ENCODE peak calls at places on chromosome 18, in five cellular contexts. K, D, Y, A and Q are unnamed samples.
A peak's percentile ranks its signal among the peaks of the same experiment; 100 is the strongest.

GRCh38 chr18:68608861-68609465 is 105.9 kb downstream of the TMX3 start:
- DNase-seq in K (no peak), Y (no peak), D (no peak), A (no peak), Q (no peak)

GRCh38 chr18:26656944-26657536 is 108.7 kb upstream of the KCTD1 start:
- DNase-seq in Y (peak; percentile 48), A (no peak), D (peak; percentile 71), K (peak; percentile 85), Q (peak; percentile 84)

GRCh38 chr18:23718731-23719130 is 29.5 kb downstream of the LAMA3 start:
- DNase-seq in D (no peak), K (no peak), Y (no peak), A (peak; percentile 85), Q (no peak)

GRCh38 chr18:48674198-48674721 is 135.4 kb downstream of the CTIF start:
- DNase-seq in K (no peak), Y (no peak), A (no peak), D (peak; percentile 62), Q (peak; percentile 53)

GRCh38 chr18:75428490-75428889 is 987 bp upstream of the SMIM21 start:
- DNase-seq in A (peak; percentile 87), K (no peak), Y (no peak), D (no peak), Q (no peak)

GRCh38 chr18:79875931-79876461 is 75.5 kb downstream of the SLC66A2 start:
- DNase-seq in K (no peak), A (no peak), D (no peak), Y (no peak), Q (no peak)

GRCh38 chr18:8507881-8508280 is 101.4 kb upstream of the RAB12 start:
- DNase-seq in D (no peak), K (no peak), Y (no peak), A (no peak), Q (no peak)

GRCh38 chr18:13275075-13275474 is 56.5 kb downstream of the LDLRAD4 start:
- DNase-seq in D (no peak), Y (no peak), A (no peak), K (no peak), Q (no peak)

GRCh38 chr18:26875040-26875654 is 9.6 kb upstream of the AQP4 start:
- DNase-seq in A (no peak), D (no peak), Y (no peak), K (no peak), Q (no peak)

GRCh38 chr18:64799378-64799777 is 650.5 kb upstream of the LINC00305 start:
- DNase-seq in Y (no peak), D (no peak), A (no peak), K (no peak), Q (no peak)

GRCh38 chr18:79871481-79872091 is 73.8 kb downstream of the KCNG2 start:
- DNase-seq in K (no peak), D (no peak), Y (no peak), A (no peak), Q (no peak)

GRCh38 chr18:54389143-54389505 is 31.4 kb downstream of the C18orf54 start:
- DNase-seq in Y (no peak), D (no peak), A (no peak), K (no peak), Q (no peak)

GRCh38 chr18:62205824-62206223 is 18.8 kb downstream of the RELCH start:
- DNase-seq in A (no peak), D (no peak), K (no peak), Y (no peak), Q (no peak)

GRCh38 chr18:36354989-36355388 is 57.5 kb downstream of the FHOD3 start:
- DNase-seq in D (no peak), K (no peak), A (peak; percentile 66), Y (no peak), Q (no peak)

GRCh38 chr18:14100503-14101286 is 31.5 kb downstream of the ZNF519 start:
- DNase-seq in A (no peak), D (no peak), K (no peak), Y (no peak), Q (no peak)

GRCh38 chr18:62436636-62437519 is 85.9 kb upstream of the ZCCHC2 start:
- DNase-seq in Y (no peak), D (peak; percentile 71), A (peak; percentile 93), K (peak; percentile 68), Q (peak; percentile 91)

GRCh38 chr18:53799134-53799533 is 425.3 kb downstream of the MBD2 start:
- DNase-seq in Y (no peak), A (no peak), D (no peak), K (no peak), Q (no peak)

GRCh38 chr18:37445368-37445767 is 120.2 kb downstream of the CELF4 start:
- DNase-seq in Y (no peak), D (no peak), A (no peak), K (no peak), Q (no peak)

GRCh38 chr18:42568773-42569172 is 546.7 kb downstream of the RIT2 start:
- DNase-seq in A (no peak), Y (no peak), K (no peak), D (no peak), Q (no peak)

GRCh38 chr18:79538635-79539034 is 141.0 kb upstream of the CTDP1 start:
- DNase-seq in D (no peak), K (no peak), A (no peak), Y (no peak), Q (no peak)

GRCh38 chr18:21735452-21736015 is 5.1 kb upstream of the MIB1 start:
- DNase-seq in A (no peak), D (peak; percentile 85), K (peak; percentile 56), Y (no peak), Q (no peak)

GRCh38 chr18:361941-362913 is 94.4 kb upstream of the THOC1 start:
- DNase-seq in D (no peak), K (no peak), Y (no peak), A (no peak), Q (peak; percentile 78)

GRCh38 chr18:47996091-47996541 is 65.7 kb upstream of the SMAD2 start:
- DNase-seq in K (no peak), Y (no peak), A (no peak), D (no peak), Q (no peak)

GRCh38 chr18:12254137-12254819 is at the start of gene CIDEA:
- DNase-seq in A (no peak), D (no peak), Y (no peak), K (no peak), Q (no peak)

GRCh38 chr18:67549946-67550345 is 33.4 kb upstream of the DSEL start:
- DNase-seq in D (no peak), A (no peak), K (no peak), Y (no peak), Q (no peak)

GRCh38 chr18:37019157-37019571 is 190.2 kb downstream of the KIAA1328 start:
- DNase-seq in K (no peak), Y (peak; percentile 12), A (no peak), D (no peak), Q (no peak)

DNA sequence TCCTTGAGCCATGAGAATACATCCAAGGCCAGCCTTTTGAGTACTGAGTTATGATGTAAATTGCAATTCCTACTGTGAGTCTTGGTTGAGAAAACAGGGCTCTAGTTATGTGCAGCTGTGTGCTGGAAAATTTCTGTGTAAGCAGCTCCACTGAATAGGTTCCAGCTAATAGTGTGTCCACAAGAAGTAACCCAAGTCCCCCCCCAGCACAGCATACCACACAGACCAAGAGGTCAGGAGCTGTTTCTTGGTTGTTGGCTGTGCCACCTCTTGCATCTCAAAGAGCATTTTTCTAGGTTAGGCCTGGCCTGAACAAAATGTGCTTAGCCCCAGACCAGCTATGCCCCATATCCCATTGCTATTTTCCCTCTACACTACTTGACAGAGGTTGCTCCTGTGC is 36.8 kb upstream of the APCDD1 start:
- DNase-seq in A (peak; percentile 91), Y (no peak), K (no peak), D (no peak), Q (no peak)
- TF ChIP-seq EP300 in A (no peak), Y (no peak), K (no peak), D (no peak), Q (no peak)

DNA sequence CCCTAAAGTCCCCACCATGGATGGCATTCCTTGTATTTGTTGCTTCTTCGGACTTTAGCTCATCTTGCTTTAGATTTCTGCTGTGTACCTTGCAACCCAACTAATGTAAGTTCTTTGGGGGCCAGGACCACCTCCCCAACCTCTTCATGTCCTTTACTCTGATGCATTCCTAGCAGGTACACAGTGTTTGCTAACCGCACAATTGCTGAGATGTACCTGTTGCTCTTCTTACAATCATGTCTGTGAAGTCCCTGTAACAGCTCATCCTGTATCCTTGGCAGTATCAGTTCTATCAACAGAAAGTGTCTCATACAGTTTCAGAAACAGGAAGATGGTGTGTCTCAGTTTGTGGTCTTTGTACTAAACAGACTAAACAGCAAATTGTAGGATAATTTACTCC is 24.1 kb downstream of the ST8SIA3 start:
- DNase-seq in D (no peak), K (no peak), A (no peak), Y (no peak), Q (no peak)
- TF ChIP-seq EP300 in D (no peak), K (no peak), A (no peak), Y (no peak), Q (no peak)

GRCh38 chr18:1983746-1984515 is 587.4 kb downstream of the METTL4 start:
- DNase-seq in Y (no peak), K (no peak), A (no peak), D (no peak), Q (no peak)
- TF ChIP-seq EP300 in Y (no peak), K (no peak), A (no peak), D (no peak), Q (no peak)

DNA sequence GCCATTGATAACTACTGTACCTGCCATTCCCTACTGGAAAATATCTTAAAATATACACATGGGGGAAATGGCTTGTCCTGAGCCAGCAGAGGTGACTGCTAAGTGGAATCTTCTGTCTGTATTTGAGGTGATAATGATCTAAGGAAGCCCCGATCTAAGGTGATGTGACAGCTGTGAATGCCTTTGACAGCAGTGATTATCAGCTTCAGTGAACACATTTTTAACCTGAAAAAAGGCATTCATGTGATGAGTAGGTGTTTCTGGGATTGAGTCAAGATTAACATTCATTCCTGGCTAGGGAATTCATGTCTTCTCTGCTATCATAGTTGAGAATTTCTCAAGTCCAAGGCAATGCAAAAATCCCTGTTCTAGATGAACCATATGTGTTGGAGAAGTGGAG is 9.1 kb upstream of the MAPRE2 start:
- DNase-seq in D (no peak), Y (no peak), K (no peak), A (no peak), Q (no peak)
- TF ChIP-seq EP300 in D (no peak), Y (no peak), K (no peak), A (no peak), Q (no peak)

GRCh38 chr18:49756671-49757362 is 56.5 kb downstream of the ACAA2 start:
- DNase-seq in D (no peak), K (no peak), Y (no peak), A (no peak), Q (no peak)

GRCh38 chr18:49754866-49755265 is 58.5 kb downstream of the ACAA2 start:
- DNase-seq in A (no peak), K (no peak), D (no peak), Y (no peak), Q (no peak)

GRCh38 chr18:49756135-49756534 is 57.2 kb downstream of the ACAA2 start:
- DNase-seq in Y (no peak), D (no peak), K (no peak), A (no peak), Q (no peak)

GRCh38 chr18:49753643-49754042 is 59.7 kb downstream of the ACAA2 start:
- DNase-seq in A (no peak), K (no peak), D (no peak), Y (no peak), Q (no peak)

GRCh38 chr18:49755489-49755888 is 57.8 kb downstream of the ACAA2 start:
- DNase-seq in K (no peak), A (no peak), Y (no peak), D (no peak), Q (no peak)
- TF ChIP-seq EP300 in K (no peak), A (no peak), Y (no peak), D (no peak), Q (no peak)

GRCh38 chr18:45384137-45384998 is 230.9 kb upstream of the SLC14A2 start:
- DNase-seq in K (peak; percentile 59), D (peak; percentile 54), Y (peak; percentile 38), A (no peak), Q (no peak)
- TF ChIP-seq EP300 in K (no peak), D (no peak), Y (no peak), A (no peak), Q (no peak)